ENCODE peak calls at places on chromosomes 7 and 10, in nine cellular contexts. Y is A549, E is HepG2, F is GM23338, L is HCT116, C is SK-N-SH, V is Panc1, R is K562, S is GM12878. N is an unnamed sample.

GRCh38 chr10:71333154-71333887 is 14.3 kb downstream of the SLC29A3 start:
- DNase-seq in Y (no peak), E (no peak), F (no peak), L (no peak), C (no peak), V (no peak), R (no peak), S (no peak), N (peak)

GRCh38 chr10:64036306-64036930 is 515.2 kb downstream of the REEP3 start:
- DNase-seq in Y (no peak), E (no peak), F (peak), L (no peak), C (no peak), V (no peak), R (no peak), S (no peak), N (no peak)

GRCh38 chr7:75993689-75994387 is 557 bp downstream of the TMEM120A start:
- DNase-seq in Y (peak), E (peak), F (peak), L (no peak), C (peak), V (no peak), R (peak), S (no peak), N (no peak)

GRCh38 chr7:150903627-150904026 is 51.3 kb downstream of the AOC1 start:
- DNase-seq in Y (peak), E (no peak), F (no peak), L (no peak), C (peak), V (no peak), R (no peak), S (no peak), N (no peak)

GRCh38 chr10:126397640-126398382 is 9.5 kb upstream of the ADAM12 start:
- DNase-seq in Y (peak), E (no peak), F (peak), L (no peak), C (peak), V (peak), R (no peak), S (no peak), N (no peak)

GRCh38 chr10:118291122-118291521 is 51.0 kb downstream of the FAM204A start:
- DNase-seq in Y (no peak), E (no peak), F (no peak), L (no peak), C (no peak), V (no peak), R (no peak), S (no peak), N (no peak)

GRCh38 chr7:45598697-45599520 is 24.7 kb downstream of the ADCY1 start:
- DNase-seq in Y (no peak), E (no peak), F (no peak), L (no peak), C (no peak), V (no peak), R (no peak), S (no peak), N (no peak)

GRCh38 chr7:4715385-4715770 is 33.3 kb downstream of the FOXK1 start:
- DNase-seq in Y (peak), E (peak), F (no peak), L (no peak), C (no peak), V (no peak), R (no peak), S (no peak), N (peak)

GRCh38 chr10:112981553-112981952 is 31.5 kb downstream of the TCF7L2 start:
- DNase-seq in Y (no peak), E (no peak), F (no peak), L (no peak), C (peak), V (no peak), R (no peak), S (peak), N (peak)

GRCh38 chr10:13536674-13537366 is 8.0 kb upstream of the BEND7 start:
- DNase-seq in Y (peak), E (peak), F (peak), L (peak), C (peak), V (peak), R (peak), S (peak), N (peak)

GRCh38 chr10:45040921-45041320 is 40.2 kb downstream of the ZNF22 start:
- DNase-seq in Y (no peak), E (no peak), F (no peak), L (no peak), C (no peak), V (no peak), R (no peak), S (no peak), N (no peak)

GRCh38 chr10:110376021-110376773 is 71.5 kb upstream of the SMNDC1 start:
- DNase-seq in Y (no peak), E (peak), F (no peak), L (no peak), C (no peak), V (no peak), R (no peak), S (no peak), N (no peak)
- TF ChIP-seq REST in Y (no peak), E (no peak), F (no peak), L (no peak), C (no peak), V (no peak), R (no peak), S (no peak), N (no peak)

GRCh38 chr7:100015232-100016208 is at the start of gene ZKSCAN1:
- DNase-seq in Y (peak), E (peak), F (peak), L (peak), C (peak), V (peak), R (peak), S (peak), N (peak)

GRCh38 chr7:100017875-100018274 is 2.5 kb downstream of the ZKSCAN1 start:
- DNase-seq in Y (no peak), E (no peak), F (no peak), L (no peak), C (no peak), V (no peak), R (no peak), S (no peak), N (no peak)

GRCh38 chr7:100019908-100020307 is 4.5 kb downstream of the ZKSCAN1 start:
- DNase-seq in Y (no peak), E (no peak), F (no peak), L (no peak), C (no peak), V (no peak), R (no peak), S (no peak), N (no peak)

GRCh38 chr7:100016209-100016901 is 959 bp downstream of the ZKSCAN1 start:
- DNase-seq in Y (no peak), E (peak), F (no peak), L (no peak), C (peak), V (no peak), R (no peak), S (no peak), N (no peak)

GRCh38 chr7:100017300-100017699 is 1.9 kb downstream of the ZKSCAN1 start:
- DNase-seq in Y (no peak), E (peak), F (no peak), L (no peak), C (no peak), V (no peak), R (no peak), S (no peak), N (no peak)
- H3K4me3 ChIP-seq in Y (peak), E (peak), F (no peak), L (no peak), C (peak), V (peak), R (no peak), S (peak), N (no peak)

GRCh38 chr7:107168233-107169119 is at the start of gene HBP1:
- DNase-seq in Y (peak), E (peak), F (peak), L (peak), C (peak), V (peak), R (peak), S (peak), N (peak)

GRCh38 chr7:107165341-107165740 is 3.5 kb upstream of the HBP1 start:
- DNase-seq in Y (no peak), E (no peak), F (no peak), L (no peak), C (no peak), V (no peak), R (peak), S (no peak), N (no peak)

GRCh38 chr7:107166702-107167426 is 1.9 kb upstream of the HBP1 start:
- DNase-seq in Y (no peak), E (no peak), F (no peak), L (no peak), C (no peak), V (no peak), R (no peak), S (no peak), N (no peak)

GRCh38 chr7:107169120-107170050 is 582 bp downstream of the HBP1 start:
- DNase-seq in Y (peak), E (peak), F (peak), L (peak), C (peak), V (peak), R (peak), S (peak), N (peak)

GRCh38 chr7:107167483-107168232 is 1.1 kb upstream of the HBP1 start:
- DNase-seq in Y (peak), E (peak), F (peak), L (peak), C (peak), V (peak), R (peak), S (no peak), N (peak)
- TF ChIP-seq REST in Y (no peak), E (no peak), F (no peak), L (no peak), C (no peak), V (no peak), R (no peak), S (no peak), N (no peak)

GRCh38 chr7:144132262-144132661 is 9.3 kb downstream of the OR2A14 start:
- DNase-seq in Y (no peak), E (no peak), F (no peak), L (no peak), C (no peak), V (no peak), R (no peak), S (no peak), N (no peak)
- H3K4me3 ChIP-seq in Y (no peak), E (no peak), F (no peak), L (no peak), C (no peak), V (no peak), R (no peak), S (no peak), N (no peak)

GRCh38 chr7:7556852-7557251 is 9.8 kb upstream of the MIOS start:
- DNase-seq in Y (no peak), E (no peak), F (no peak), L (no peak), C (no peak), V (no peak), R (no peak), S (no peak), N (no peak)

GRCh38 chr7:7552199-7552598 is 14.5 kb upstream of the MIOS start:
- DNase-seq in Y (no peak), E (no peak), F (no peak), L (no peak), C (no peak), V (no peak), R (no peak), S (no peak), N (no peak)

GRCh38 chr7:7553386-7553785 is 13.3 kb upstream of the MIOS start:
- DNase-seq in Y (no peak), E (no peak), F (no peak), L (no peak), C (no peak), V (no peak), R (no peak), S (no peak), N (no peak)

GRCh38 chr7:7554647-7555575 is 11.8 kb upstream of the MIOS start:
- DNase-seq in Y (no peak), E (no peak), F (no peak), L (no peak), C (peak), V (no peak), R (no peak), S (no peak), N (no peak)

DNA sequence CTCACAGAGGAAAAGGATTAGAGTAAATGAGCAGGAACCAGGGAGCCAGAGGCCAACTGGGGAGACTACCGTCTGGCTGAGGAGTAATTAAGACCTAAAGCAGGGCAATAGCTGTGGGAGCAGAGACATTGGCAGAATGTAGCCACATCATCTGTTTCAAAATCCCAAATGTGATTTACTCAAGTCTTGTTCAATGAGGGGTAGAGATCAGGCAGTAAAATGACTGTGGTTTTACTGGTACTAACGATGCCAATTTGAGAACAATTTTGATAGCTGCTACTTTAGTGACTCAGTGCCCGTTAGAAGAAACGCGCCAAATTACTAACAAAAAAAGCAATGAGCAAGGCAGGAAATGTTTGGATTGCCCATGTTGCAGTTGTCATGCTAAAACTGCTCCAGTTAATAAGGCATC is 12.7 kb upstream of the MIOS start:
- DNase-seq in Y (no peak), E (no peak), F (no peak), L (no peak), C (no peak), V (no peak), R (no peak), S (no peak), N (no peak)
- TF ChIP-seq REST in Y (no peak), E (no peak), F (no peak), L (no peak), C (no peak), V (no peak), R (no peak), S (no peak), N (no peak)

DNA sequence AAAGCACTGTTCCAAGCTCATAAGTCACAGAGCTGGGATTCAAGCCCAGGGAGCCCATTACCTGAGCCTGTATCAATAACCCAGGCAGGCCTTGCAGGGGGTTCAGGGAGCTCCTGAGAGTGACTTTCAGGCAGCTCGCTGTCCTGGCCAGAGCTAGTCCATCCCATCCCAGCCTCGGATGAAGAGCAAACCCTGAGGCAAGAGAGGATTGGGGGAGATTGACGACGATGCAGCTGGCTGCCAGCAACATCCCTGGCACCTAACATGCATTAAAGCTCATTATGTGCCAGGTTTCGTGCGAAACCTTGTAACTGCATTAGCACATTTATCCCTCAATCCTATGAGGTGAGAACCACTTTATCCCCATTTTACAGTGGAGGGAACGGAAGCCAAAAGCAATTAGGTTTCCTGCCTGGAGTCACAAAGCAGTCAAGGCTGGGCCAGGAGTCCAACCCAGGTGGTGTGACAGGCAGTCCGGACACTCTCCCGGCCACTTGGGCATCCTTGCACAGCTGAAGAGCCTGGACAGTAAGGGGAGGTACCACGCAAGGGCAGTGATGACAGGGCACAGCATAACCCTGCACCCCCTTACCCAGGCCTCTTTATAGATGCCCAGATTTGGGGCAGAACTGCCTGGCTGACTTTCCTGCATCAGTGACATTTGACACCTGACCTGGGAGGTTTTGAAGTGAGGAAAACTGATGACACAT is 129.8 kb upstream of the CHST15 start:
- DNase-seq in Y (no peak), E (no peak), F (no peak), L (no peak), C (no peak), V (no peak), R (no peak), S (no peak), N (no peak)
- H3K4me3 ChIP-seq in Y (no peak), E (no peak), F (no peak), L (no peak), C (no peak), V (no peak), R (no peak), S (no peak), N (no peak)

DNA sequence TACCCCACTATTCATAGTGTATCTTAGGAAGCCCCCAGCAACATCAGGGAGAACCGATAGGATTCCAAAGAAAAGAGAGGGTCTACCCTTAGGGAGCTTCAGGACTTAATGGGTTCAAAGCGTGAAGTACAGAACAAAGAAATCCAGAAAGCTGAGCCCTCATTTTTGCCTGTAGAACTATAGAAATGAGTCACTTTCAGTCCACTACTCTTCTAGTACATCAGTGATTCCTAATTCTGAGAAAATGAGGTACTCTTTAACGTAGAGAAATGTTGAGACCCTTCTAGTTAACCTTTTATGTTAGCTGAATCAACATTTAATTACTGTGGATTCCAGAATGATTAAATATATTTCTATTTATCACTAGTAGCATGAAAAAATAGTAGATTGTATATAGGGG is 1.8 kb downstream of the TDRD1 start:
- DNase-seq in Y (no peak), E (no peak), F (no peak), L (no peak), C (no peak), V (no peak), R (no peak), S (no peak), N (no peak)
- TF ChIP-seq REST in Y (no peak), E (no peak), F (no peak), L (no peak), C (no peak), V (no peak), R (no peak), S (no peak), N (no peak)

DNA sequence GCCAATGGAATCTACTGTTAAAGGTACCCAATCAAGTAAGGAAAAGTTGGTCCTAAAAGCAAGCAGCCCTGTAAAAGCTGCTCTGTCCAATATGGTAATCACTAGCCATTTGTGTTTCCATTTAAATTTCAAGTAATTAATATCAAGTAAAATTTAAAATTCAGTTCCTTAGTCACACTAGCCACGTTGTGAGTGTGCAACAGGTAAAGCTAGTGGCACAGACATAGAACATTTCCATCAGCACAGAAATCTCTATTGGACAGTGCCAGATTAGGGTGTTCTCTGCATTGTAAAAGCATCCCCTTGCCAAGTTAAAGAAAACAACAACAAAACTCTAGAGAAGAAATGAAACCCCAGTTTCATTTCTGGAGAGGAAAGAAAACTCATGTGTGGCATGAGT is 4.4 kb downstream of the CAV1 start:
- DNase-seq in Y (no peak), E (no peak), F (no peak), L (no peak), C (no peak), V (no peak), R (no peak), S (no peak), N (no peak)
- H3K4me3 ChIP-seq in Y (no peak), E (no peak), F (no peak), L (no peak), C (peak), V (peak), R (no peak), S (no peak), N (no peak)

GRCh38 chr10:87974130-87974529 is 110.7 kb downstream of the PTEN start:
- DNase-seq in Y (no peak), E (no peak), F (no peak), L (no peak), C (no peak), V (no peak), R (no peak), S (no peak), N (no peak)

GRCh38 chr10:87976101-87976743 is 112.8 kb downstream of the PTEN start:
- DNase-seq in Y (no peak), E (no peak), F (no peak), L (no peak), C (no peak), V (no peak), R (no peak), S (no peak), N (no peak)

GRCh38 chr10:87974769-87975168 is 111.3 kb downstream of the PTEN start:
- DNase-seq in Y (no peak), E (no peak), F (peak), L (no peak), C (no peak), V (no peak), R (no peak), S (no peak), N (no peak)

GRCh38 chr10:87978166-87978565 is 114.7 kb downstream of the PTEN start:
- DNase-seq in Y (no peak), E (no peak), F (no peak), L (no peak), C (no peak), V (no peak), R (no peak), S (no peak), N (no peak)

DNA sequence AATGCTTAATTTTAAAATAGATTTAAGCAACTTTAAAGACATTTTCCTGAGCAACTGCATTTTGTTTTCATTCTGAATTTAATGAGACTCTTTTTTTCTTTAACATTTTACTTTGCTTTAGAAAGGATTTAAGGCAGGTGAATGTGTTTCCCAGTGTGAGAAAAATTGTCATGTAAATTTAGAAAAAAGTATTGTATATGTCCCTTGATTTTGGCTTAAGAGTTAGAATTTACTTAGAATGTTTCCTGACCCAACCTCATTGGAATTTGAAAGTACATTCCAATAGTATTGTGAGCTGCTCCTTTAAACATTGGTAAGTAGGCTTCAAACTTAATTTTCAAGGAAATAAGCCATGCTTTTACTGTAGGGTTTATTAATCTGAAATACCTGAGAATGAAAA is 110.2 kb downstream of the PTEN start:
- DNase-seq in Y (no peak), E (no peak), F (peak), L (no peak), C (no peak), V (no peak), R (no peak), S (no peak), N (no peak)
- TF ChIP-seq REST in Y (no peak), E (no peak), F (no peak), L (no peak), C (no peak), V (no peak), R (no peak), S (no peak), N (no peak)

DNA sequence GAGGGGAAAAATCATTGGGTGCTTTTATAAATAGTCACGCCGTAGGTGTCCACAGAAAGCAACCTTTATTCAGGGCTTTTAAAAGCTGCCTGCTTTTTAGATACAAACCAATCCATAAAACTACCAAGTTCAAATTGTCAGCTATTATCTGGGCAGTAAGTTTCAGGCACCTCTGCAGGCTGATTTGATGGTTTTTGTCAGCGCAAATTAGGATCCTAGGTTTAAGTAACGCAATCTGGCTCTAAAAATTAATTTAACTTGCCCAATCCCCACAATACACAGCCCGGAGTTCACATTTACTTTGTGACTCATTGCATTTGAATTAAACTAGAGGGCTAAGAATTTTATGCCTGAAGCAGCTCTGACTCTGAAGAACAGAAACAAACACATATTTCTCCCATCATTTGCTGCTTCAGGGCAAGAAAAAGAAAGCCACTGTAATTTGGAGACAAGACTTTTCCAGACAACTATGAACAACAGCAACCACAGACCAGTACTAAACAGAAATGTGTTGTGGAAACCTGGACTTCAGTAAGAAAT is 43.3 kb downstream of the NRP1 start:
- DNase-seq in Y (peak), E (peak), F (no peak), L (no peak), C (no peak), V (no peak), R (no peak), S (no peak), N (no peak)
- H3K4me3 ChIP-seq in Y (peak), E (no peak), F (no peak), L (peak), C (no peak), V (peak), R (no peak), S (no peak), N (no peak)